ENCODE peak calls at places on chromosome 18, in five cellular contexts. W is WERI-Rb-1, H is thoracic aorta, L is stomach, P is thyroid gland. C is an unnamed sample.

GRCh38 chr18:62862451-62862850 is 147.1 kb downstream of the PHLPP1 start:
- DNase-seq in P (no peak), L (no peak), H (no peak), W (no peak), C (no peak)

GRCh38 chr18:60508108-60508507 is 135.5 kb upstream of the MC4R start:
- DNase-seq in L (no peak), H (no peak), W (no peak), P (no peak), C (no peak)

GRCh38 chr18:71529708-71530303 is 1014.3 kb downstream of the CBLN2 start:
- DNase-seq in H (no peak), P (no peak), L (no peak), W (no peak), C (no peak)

GRCh38 chr18:28189400-28190239 is 12.7 kb upstream of the CDH2 start:
- DNase-seq in W (peak; percentile 52), P (peak; percentile 53), H (no peak), L (peak; percentile 58), C (no peak)

GRCh38 chr18:59621027-59621426 is 76.2 kb downstream of the CCBE1 start:
- DNase-seq in H (no peak), P (no peak), W (no peak), L (no peak), C (no peak)

GRCh38 chr18:45567123-45567522 is 48.2 kb upstream of the SLC14A2 start:
- DNase-seq in W (no peak), P (no peak), H (no peak), L (no peak), C (no peak)

GRCh38 chr18:389658-390357 is 110.7 kb downstream of the COLEC12 start:
- DNase-seq in L (no peak), H (no peak), W (no peak), P (no peak), C (no peak)

GRCh38 chr18:9000736-9001135 is 101.8 kb upstream of the NDUFV2 start:
- DNase-seq in L (no peak), P (no peak), W (no peak), H (no peak), C (peak; percentile 55)

GRCh38 chr18:45212186-45213039 is 402.9 kb upstream of the SLC14A2 start:
- DNase-seq in H (peak; percentile 53), P (peak; percentile 85), L (peak; percentile 90), W (peak; percentile 86), C (peak; percentile 74)

GRCh38 chr18:77133051-77133919 is 702 bp upstream of the MBP start:
- DNase-seq in P (peak; percentile 67), H (no peak), L (peak; percentile 75), W (no peak), C (peak; percentile 61)

GRCh38 chr18:24609249-24609648 is 148.8 kb downstream of the HRH4 start:
- DNase-seq in H (no peak), L (no peak), P (no peak), W (no peak), C (no peak)

GRCh38 chr18:48828201-48828580 is 122.6 kb downstream of the SMAD7 start:
- DNase-seq in L (no peak), H (no peak), P (no peak), W (no peak), C (no peak)

GRCh38 chr18:48827321-48828200 is 123.2 kb downstream of the SMAD7 start:
- DNase-seq in P (peak; percentile 53), H (no peak), W (peak; percentile 15), L (peak; percentile 24), C (no peak)

GRCh38 chr18:48829443-48830149 is 121.2 kb downstream of the SMAD7 start:
- DNase-seq in L (peak; percentile 25), P (peak; percentile 51), H (no peak), W (peak; percentile 12), C (no peak)

GRCh38 chr18:48826806-48827205 is 124.0 kb downstream of the SMAD7 start:
- DNase-seq in L (peak; percentile 15), H (no peak), W (peak; percentile 6), P (peak; percentile 21), C (peak; percentile 13)

GRCh38 chr18:48828713-48829442 is 121.9 kb downstream of the SMAD7 start:
- DNase-seq in H (no peak), W (peak; percentile 71), P (no peak), L (peak; percentile 14), C (no peak)
- H3K4me3 ChIP-seq in H (peak overlapping the region; percentile 58), W (no peak overlapping the region), P (no peak overlapping the region), L (no peak overlapping the region), C (no peak overlapping the region)

GRCh38 chr18:79524181-79525078 is 128.7 kb downstream of the NFATC1 start:
- DNase-seq in P (no peak), L (no peak), W (no peak), H (no peak), C (no peak)

GRCh38 chr18:79521806-79522205 is 126.1 kb downstream of the NFATC1 start:
- DNase-seq in H (no peak), W (no peak), L (no peak), P (no peak), C (no peak)

GRCh38 chr18:79522451-79523220 is 126.9 kb downstream of the NFATC1 start:
- DNase-seq in H (no peak), L (no peak), P (no peak), W (no peak), C (no peak)

GRCh38 chr18:79523738-79524180 is 128.0 kb downstream of the NFATC1 start:
- DNase-seq in P (no peak), H (no peak), L (no peak), W (no peak), C (no peak)

GRCh38 chr18:79523221-79523737 is 127.5 kb downstream of the NFATC1 start:
- DNase-seq in P (no peak), W (no peak), L (no peak), H (no peak), C (no peak)
- H3K27ac ChIP-seq in P (no peak overlapping the region), W (no peak overlapping the region), L (no peak overlapping the region), H (no peak overlapping the region), C (no peak overlapping the region)

GRCh38 chr18:10141559-10141958 is 227.7 kb downstream of the VAPA start:
- DNase-seq in P (no peak), L (no peak), W (no peak), H (no peak), C (no peak)

GRCh38 chr18:10138719-10139118 is 224.9 kb downstream of the VAPA start:
- DNase-seq in P (no peak), W (no peak), H (no peak), L (no peak), C (no peak)

GRCh38 chr18:10140928-10141327 is 227.1 kb downstream of the VAPA start:
- DNase-seq in P (no peak), W (no peak), H (no peak), L (peak; percentile 58), C (no peak)

GRCh38 chr18:10140461-10140911 is 226.7 kb downstream of the VAPA start:
- DNase-seq in H (no peak), P (no peak), L (no peak), W (no peak), C (no peak)

DNA sequence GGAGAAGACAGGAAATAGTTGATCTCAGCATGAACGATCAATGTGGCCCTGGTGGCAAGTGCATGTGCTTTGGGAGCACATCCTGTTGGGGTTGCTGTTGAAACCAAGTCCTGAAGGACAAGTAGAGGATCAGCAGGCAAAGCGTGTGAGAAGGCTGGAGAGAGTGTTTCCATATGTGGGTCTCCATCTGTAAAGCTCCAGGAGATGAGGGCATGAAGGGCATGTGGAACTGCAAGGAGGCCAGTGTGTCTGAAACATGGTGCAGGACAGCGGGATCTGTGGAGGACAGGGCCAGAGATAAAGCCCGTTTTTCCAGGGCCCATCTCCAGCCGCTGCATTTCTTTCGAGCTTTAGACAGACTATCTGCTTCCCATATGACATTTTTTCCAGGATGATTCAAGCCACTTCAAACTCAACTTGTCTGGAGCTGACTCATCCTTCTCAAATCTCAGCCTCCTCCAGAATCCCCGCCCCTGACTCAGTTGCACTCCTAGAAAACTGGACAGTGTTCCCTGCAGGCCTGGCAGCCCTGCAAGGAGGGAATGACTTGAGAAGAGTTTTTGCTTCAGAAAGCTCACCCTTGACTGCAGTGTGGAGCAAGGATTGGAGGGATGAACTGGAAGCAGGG is 226.1 kb downstream of the VAPA start:
- DNase-seq in H (no peak), W (no peak), L (no peak), P (no peak), C (no peak)
- H3K27me3 ChIP-seq in H (no peaks in the 10 kb centered on the region), W (no peaks in the 10 kb centered on the region), L (no peaks in the 10 kb centered on the region), P (no peaks in the 10 kb centered on the region), C (no peaks in the 10 kb centered on the region)

DNA sequence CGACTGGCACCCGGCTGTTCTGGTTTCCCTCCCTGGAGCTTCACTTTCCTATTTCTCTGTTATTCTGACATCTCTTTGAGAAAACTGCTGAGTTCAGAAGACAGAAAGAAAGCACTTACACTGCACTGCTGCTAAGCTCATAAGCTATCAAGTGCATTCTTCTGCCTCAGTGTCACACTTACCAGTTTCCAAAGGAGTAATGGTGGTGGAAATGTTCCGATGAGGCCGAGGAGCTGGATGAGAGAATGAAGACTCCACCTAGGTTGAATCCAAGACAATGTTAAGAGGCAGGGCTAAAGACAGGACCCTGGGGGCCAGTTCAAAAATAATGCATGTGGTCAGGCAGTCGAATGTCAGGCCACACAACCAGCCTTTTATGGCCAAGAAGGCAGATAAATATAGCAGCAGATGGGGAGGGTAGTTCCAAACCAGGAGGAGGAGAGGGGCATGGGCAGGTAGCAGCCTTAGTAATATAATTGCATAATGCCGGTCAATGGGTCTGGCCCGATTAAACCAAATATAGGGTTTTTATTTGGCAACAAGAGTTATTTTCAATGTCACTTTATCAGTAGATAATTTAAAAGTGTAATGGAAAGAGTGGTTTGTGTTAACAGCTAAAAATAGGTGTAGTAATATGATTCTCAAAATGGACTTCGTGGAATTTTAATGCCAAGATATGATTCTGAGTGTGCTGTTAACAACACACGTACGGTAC is at the start of gene MYOM1:
- DNase-seq in P (no peak), L (no peak), W (no peak), H (no peak), C (no peak)
- H3K4me3 ChIP-seq in P (no peak within 1 kb of the TSS), L (peak within 1 kb of the TSS; percentile 17), W (peak within 1 kb of the TSS; percentile 17), H (peak within 1 kb of the TSS; percentile 76), C (peak within 1 kb of the TSS; percentile 79)